ENCODE peak calls at places on chromosomes 5 and 9, in eight cellular contexts. U, P, N, H, B, F, I and M are unnamed samples.

GRCh38 chr5:115168829-115169391 is 798 bp downstream of the TRIM36 start:
- DNase-seq in U (peak; percentile 7), P (no peak), N (no peak), H (no peak), B (no peak), F (no peak), I (peak; percentile 26), M (no peak)

GRCh38 chr5:154829589-154830218 is 20.7 kb downstream of the FAXDC2 start:
- DNase-seq in U (no peak), P (no peak), N (no peak), H (peak; percentile 54), B (no peak), F (no peak), I (no peak), M (no peak)

GRCh38 chr9:97853844-97854695 is 1.0 kb downstream of the FOXE1 start:
- DNase-seq in U (peak; percentile 59), P (no peak), N (peak; percentile 18), H (no peak), B (no peak), F (no peak), I (no peak), M (no peak)

GRCh38 chr5:174608631-174609097 is 115.7 kb upstream of the MSX2 start:
- DNase-seq in U (no peak), P (peak; percentile 25), N (no peak), H (peak; percentile 70), B (no peak), F (no peak), I (peak; percentile 40), M (no peak)

GRCh38 chr5:145962001-145962400 is 25.6 kb downstream of the SH3RF2 start:
- DNase-seq in U (no peak), P (no peak), N (no peak), H (no peak), B (no peak), F (no peak), I (no peak), M (no peak)

GRCh38 chr5:14557203-14557725 is 24.3 kb upstream of the OTULINL start:
- DNase-seq in U (peak; percentile 25), P (peak; percentile 16), N (no peak), H (no peak), B (no peak), F (no peak), I (no peak), M (no peak)

GRCh38 chr5:170302729-170303501 is 5.3 kb upstream of the LCP2 start:
- DNase-seq in U (peak; percentile 78), P (peak; percentile 63), N (no peak), H (peak; percentile 87), B (no peak), F (no peak), I (no peak), M (no peak)

GRCh38 chr5:149135536-149136201 is 5.6 kb upstream of the ABLIM3 start:
- DNase-seq in U (no peak), P (no peak), N (peak; percentile 79), H (no peak), B (peak; percentile 38), F (no peak), I (no peak), M (no peak)

GRCh38 chr9:101516655-101517054 is 17.0 kb upstream of the RNF20 start:
- DNase-seq in U (no peak), P (no peak), N (no peak), H (no peak), B (no peak), F (no peak), I (no peak), M (no peak)

GRCh38 chr9:121780641-121781040 is 129.2 kb downstream of the DAB2IP start:
- DNase-seq in U (no peak), P (no peak), N (no peak), H (no peak), B (no peak), F (no peak), I (peak; percentile 7), M (no peak)

GRCh38 chr5:90642706-90643229 is 84.2 kb downstream of the ADGRV1 start:
- DNase-seq in U (no peak), P (no peak), N (no peak), H (no peak), B (no peak), F (no peak), I (no peak), M (no peak)

GRCh38 chr9:16352791-16353401 is 517.6 kb downstream of the BNC2 start:
- DNase-seq in U (no peak), P (no peak), N (peak; percentile 65), H (no peak), B (no peak), F (no peak), I (no peak), M (no peak)

GRCh38 chr9:135090547-135090946 is 3.1 kb downstream of the OLFM1 start:
- DNase-seq in U (no peak), P (no peak), N (no peak), H (no peak), B (no peak), F (no peak), I (no peak), M (no peak)

GRCh38 chr5:138975098-138975847 is 100.1 kb upstream of the LRRTM2 start:
- DNase-seq in U (peak; percentile 91), P (peak; percentile 47), N (peak; percentile 84), H (peak; percentile 79), B (peak; percentile 92), F (peak; percentile 64), I (peak; percentile 42), M (no peak)

GRCh38 chr5:10607666-10608442 is 44.0 kb downstream of the ANKRD33B start:
- DNase-seq in U (peak; percentile 65), P (peak; percentile 45), N (peak; percentile 89), H (peak; percentile 80), B (peak; percentile 60), F (no peak), I (no peak), M (peak; percentile 18)

GRCh38 chr5:38346593-38346992 is 88.2 kb downstream of the EGFLAM start:
- DNase-seq in U (no peak), P (no peak), N (no peak), H (no peak), B (no peak), F (no peak), I (no peak), M (no peak)

DNA sequence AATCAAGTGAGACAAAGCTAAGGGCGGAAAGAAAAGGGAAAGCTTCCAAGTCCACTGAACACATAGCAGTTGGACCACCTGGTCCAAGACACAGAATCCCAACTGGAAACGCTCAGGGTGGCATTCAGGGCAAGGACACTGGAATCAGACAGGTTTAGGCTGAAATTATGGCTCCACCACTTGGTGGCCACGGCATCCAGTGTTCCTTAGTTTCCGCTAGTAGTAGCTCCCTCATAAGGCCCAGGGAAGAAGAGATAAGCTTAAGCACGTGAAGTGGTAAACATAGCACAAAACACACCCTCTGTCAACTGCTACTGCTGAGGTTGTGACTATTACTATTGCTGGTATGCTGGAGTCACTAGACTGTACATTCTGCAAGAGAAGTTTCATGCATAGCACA is 209.4 kb downstream of the GLIS3 start:
- DNase-seq in U (no peak), P (no peak), N (no peak), H (no peak), B (no peak), F (no peak), I (no peak), M (no peak)
- TF ChIP-seq CTCF in U (no peak), P (no peak), N (no peak), H (no peak), B (peak; percentile 20), F (no peak), I (no peak), M (no peak)

DNA sequence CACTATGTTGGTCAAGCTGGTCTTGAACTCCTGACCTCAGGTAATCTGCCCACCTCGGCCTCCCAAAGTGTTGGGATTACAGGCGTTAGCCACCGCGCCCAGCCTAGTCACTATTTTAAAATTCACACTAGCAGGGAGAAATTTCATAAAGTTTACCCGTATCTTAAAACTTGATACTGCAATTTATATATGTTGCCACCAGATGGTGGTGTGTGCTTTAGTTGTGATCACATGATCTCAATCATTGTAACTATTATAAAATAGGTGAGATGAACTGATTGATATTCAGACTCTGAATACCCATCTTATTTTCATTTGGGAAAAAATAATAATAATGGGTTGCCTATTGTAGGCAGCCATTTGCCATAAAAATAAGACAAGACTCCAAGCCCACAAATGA is 1330.4 kb upstream of the WWC1 start:
- DNase-seq in U (no peak), P (no peak), N (no peak), H (no peak), B (no peak), F (no peak), I (no peak), M (no peak)
- TF ChIP-seq CTCF in U (peak; percentile 45), P (peak; percentile 18), N (peak; percentile 17), H (no peak), B (no peak), F (no peak), I (peak; percentile 32), M (peak; percentile 70)

GRCh38 chr9:107861075-107861474 is 371.5 kb upstream of the KLF4 start:
- DNase-seq in U (no peak), P (no peak), N (no peak), H (no peak), B (no peak), F (no peak), I (no peak), M (no peak)
- TF ChIP-seq CTCF in U (no peak), P (peak; percentile 11), N (no peak), H (no peak), B (no peak), F (no peak), I (no peak), M (no peak)

DNA sequence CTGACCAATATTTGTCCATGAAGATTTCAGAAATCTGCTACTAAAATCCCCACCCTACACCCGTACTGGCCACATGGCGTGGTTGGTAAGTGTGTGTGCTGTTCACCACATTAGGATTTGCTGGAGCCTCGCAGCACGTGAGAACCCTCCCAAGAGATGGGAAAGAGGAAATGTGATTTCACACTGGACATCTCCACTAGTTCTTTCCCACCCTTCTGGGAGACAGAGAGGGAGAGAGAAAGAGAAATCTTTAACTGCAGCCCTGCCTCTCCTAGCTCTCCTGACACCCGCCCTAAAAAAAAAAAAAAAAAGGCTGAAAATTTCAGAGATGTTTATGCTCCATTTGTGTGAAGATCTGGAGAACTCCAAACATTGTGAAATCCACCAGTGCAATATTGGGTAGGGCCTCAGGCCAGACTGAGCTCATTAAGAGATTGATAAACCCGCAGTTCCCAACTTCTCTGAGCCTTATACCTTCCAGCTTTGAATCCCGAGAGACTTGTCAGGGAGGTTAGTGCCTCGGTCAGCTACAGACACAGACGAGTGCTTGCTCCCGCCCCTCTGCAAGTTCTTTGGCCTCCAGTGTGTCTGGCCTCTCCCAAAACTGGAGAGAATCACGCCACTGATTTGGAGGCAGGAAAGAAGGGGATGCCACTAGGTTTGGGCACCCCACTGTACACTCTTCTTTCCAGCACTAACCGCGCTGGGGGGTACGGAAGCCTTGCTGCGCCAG is 1.9 kb downstream of the SPRY4 start:
- DNase-seq in U (no peak), P (peak; percentile 44), N (peak; percentile 85), H (peak; percentile 76), B (no peak), F (no peak), I (peak; percentile 42), M (no peak)
- TF ChIP-seq CTCF in U (no peak), P (no peak), N (no peak), H (no peak), B (no peak), F (no peak), I (no peak), M (no peak)

DNA sequence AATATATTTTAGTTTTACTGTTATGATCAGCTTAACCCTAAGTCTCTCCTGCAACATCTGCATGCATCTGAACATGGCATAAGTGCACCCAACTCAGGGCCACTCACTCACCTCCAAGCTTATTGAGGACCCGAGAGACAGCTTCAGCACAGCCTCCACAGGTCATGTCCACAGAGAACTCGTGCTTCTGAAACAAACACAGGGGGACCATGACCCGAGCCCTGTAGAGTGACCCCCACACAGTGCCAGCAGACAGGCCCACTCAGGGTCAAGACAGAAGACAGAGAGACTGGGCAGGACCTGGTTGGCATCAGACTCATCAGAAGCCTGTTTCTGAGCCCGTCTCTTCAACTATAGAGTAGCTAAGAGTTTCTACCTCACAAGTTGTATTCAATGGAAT is 6.8 kb downstream of the ATOX1 start:
- DNase-seq in U (no peak), P (no peak), N (no peak), H (no peak), B (no peak), F (no peak), I (no peak), M (no peak)
- TF ChIP-seq CTCF in U (no peak), P (no peak), N (no peak), H (no peak), B (no peak), F (no peak), I (no peak), M (no peak)